ENCODE peak calls at places on chromosomes 7 and 10, in four cellular contexts. D, E, U and J are unnamed samples.

GRCh38 chr7:39130740-39131538 is 153.2 kb downstream of the POU6F2 start:
- DNase-seq in D (no peak), E (peak), U (no peak), J (peak)

GRCh38 chr7:143305423-143306070 is 10.4 kb upstream of the CLCN1 start:
- DNase-seq in D (peak), E (peak), U (peak), J (peak)

GRCh38 chr10:72540193-72540807 is 85.6 kb downstream of the MICU1 start:
- DNase-seq in D (no peak), E (no peak), U (no peak), J (no peak)

GRCh38 chr10:15254808-15255655 is 86.5 kb upstream of the NMT2 start:
- DNase-seq in D (no peak), E (no peak), U (no peak), J (peak)

GRCh38 chr10:75788394-75789205 is 357.2 kb downstream of the LRMDA start:
- DNase-seq in D (peak), E (no peak), U (peak), J (no peak)

GRCh38 chr10:70094287-70094686 is 38.3 kb downstream of the AIFM2 start:
- DNase-seq in D (no peak), E (no peak), U (no peak), J (no peak)

GRCh38 chr10:3948843-3949242 is 163.8 kb upstream of the KLF6 start:
- DNase-seq in D (peak), E (no peak), U (no peak), J (no peak)

GRCh38 chr7:15571303-15571878 is 9.6 kb upstream of the AGMO start:
- DNase-seq in D (peak), E (no peak), U (no peak), J (no peak)

GRCh38 chr10:104445359-104445758 is 91.7 kb downstream of the CFAP58 start:
- DNase-seq in D (peak), E (peak), U (no peak), J (no peak)

GRCh38 chr7:16921644-16922257 is 40.0 kb upstream of the AGR3 start:
- DNase-seq in D (peak), E (no peak), U (peak), J (no peak)

GRCh38 chr7:57177856-57178767 is 45.9 kb upstream of the ZNF479 start:
- DNase-seq in D (no peak), E (no peak), U (no peak), J (no peak)

GRCh38 chr7:23308754-23309153 is 9.6 kb downstream of the MALSU1 start:
- DNase-seq in D (no peak), E (no peak), U (no peak), J (no peak)

GRCh38 chr7:24580283-24580946 is 7.2 kb downstream of the PALS2 start:
- DNase-seq in D (peak), E (no peak), U (peak), J (no peak)

GRCh38 chr7:21426286-21426957 is 1.5 kb upstream of the SP4 start:
- DNase-seq in D (peak), E (peak), U (no peak), J (no peak)

GRCh38 chr10:102396751-102397151 is 1.2 kb downstream of the NFKB2 start:
- DNase-seq in D (no peak), E (no peak), U (no peak), J (no peak)

GRCh38 chr7:73433924-73434700 is 534 bp downstream of the FZD9 start:
- DNase-seq in D (no peak), E (no peak), U (no peak), J (no peak)

GRCh38 chr10:1358860-1359598 is 302.8 kb downstream of the WDR37 start:
- DNase-seq in D (no peak), E (peak), U (no peak), J (no peak)

GRCh38 chr10:56035489-56035888 is 325.6 kb downstream of the ZWINT start:
- DNase-seq in D (no peak), E (no peak), U (no peak), J (no peak)

GRCh38 chr7:159146084-159146858 is 1.6 kb upstream of the VIPR2 start:
- DNase-seq in D (no peak), E (no peak), U (no peak), J (no peak)

GRCh38 chr10:3787001-3787400 is 2.0 kb upstream of the KLF6 start:
- DNase-seq in D (peak), E (no peak), U (no peak), J (no peak)

GRCh38 chr7:81284576-81284975 is 365.7 kb upstream of the SEMA3C start:
- DNase-seq in D (peak), E (no peak), U (peak), J (no peak)

GRCh38 chr10:112446055-112446854 is 459 bp downstream of the ZDHHC6 start:
- DNase-seq in D (peak), E (peak), U (peak), J (peak)

GRCh38 chr7:73827568-73828106 is 3.2 kb upstream of the CLDN4 start:
- DNase-seq in D (no peak), E (peak), U (peak), J (peak)

GRCh38 chr7:142231716-142232115 is 26.1 kb downstream of the PRSS58 start:
- DNase-seq in D (no peak), E (peak), U (no peak), J (no peak)

GRCh38 chr10:48419714-48420113 is 113.2 kb downstream of the MAPK8 start:
- DNase-seq in D (no peak), E (no peak), U (no peak), J (no peak)

GRCh38 chr7:93307131-93307660 is 75.0 kb downstream of the VPS50 start:
- DNase-seq in D (peak), E (no peak), U (no peak), J (no peak)

GRCh38 chr7:36015733-36016132 is 137.3 kb upstream of the EEPD1 start:
- DNase-seq in D (peak), E (no peak), U (no peak), J (no peak)

GRCh38 chr7:156095908-156096539 is 283.8 kb upstream of the SHH start:
- DNase-seq in D (no peak), E (no peak), U (no peak), J (no peak)

GRCh38 chr7:142384508-142384922 is 126.7 kb upstream of the PRSS58 start:
- DNase-seq in D (peak), E (peak), U (peak), J (no peak)

GRCh38 chr7:959271-959670 is 4.8 kb upstream of the ADAP1 start:
- DNase-seq in D (no peak), E (no peak), U (no peak), J (peak)

GRCh38 chr10:78957471-78958039 is 111.2 kb upstream of the ZMIZ1 start:
- DNase-seq in D (no peak), E (no peak), U (no peak), J (no peak)

GRCh38 chr7:106010866-106011265 is 47.8 kb downstream of the CDHR3 start:
- DNase-seq in D (no peak), E (no peak), U (no peak), J (no peak)

GRCh38 chr10:104080762-104081161 is 4.9 kb downstream of the COL17A1 start:
- DNase-seq in D (peak), E (peak), U (no peak), J (no peak)

GRCh38 chr7:83065714-83066113 is 97.0 kb downstream of the PCLO start:
- DNase-seq in D (peak), E (no peak), U (no peak), J (no peak)

GRCh38 chr7:33750177-33750576 is 155.2 kb upstream of the BMPER start:
- DNase-seq in D (no peak), E (no peak), U (no peak), J (no peak)

GRCh38 chr7:44076101-44076895 is 6.0 kb downstream of the POLM start:
- DNase-seq in D (no peak), E (no peak), U (no peak), J (peak)

GRCh38 chr10:44267007-44267406 is 117.9 kb downstream of the CXCL12 start:
- DNase-seq in D (no peak), E (no peak), U (no peak), J (no peak)

GRCh38 chr7:16930958-16931357 is 49.2 kb upstream of the AGR3 start:
- DNase-seq in D (no peak), E (no peak), U (no peak), J (no peak)

GRCh38 chr7:77799078-77799964 is 748 bp downstream of the PHTF2 start:
- DNase-seq in D (peak), E (peak), U (peak), J (peak)

GRCh38 chr10:110429301-110429700 is 68.4 kb upstream of the DUSP5 start:
- DNase-seq in D (no peak), E (peak), U (no peak), J (no peak)